ENCODE peak calls at places on chromosomes 5 and 9, in ten cellular contexts. P is naive thymus-derived CD8-positive, alpha-beta T cell; Q is ovary; A is germinal center; C is Calu3; B is nephron progenitor cell; L is retinal pigment epithelial cell; K is Ammon's horn; V is GM03348; R is tibial nerve. M is an unnamed sample.

GRCh38 chr5:75236322-75237316 is at the start of gene ANKRD31:
- DNase-seq in P (peak), Q (peak), A (peak), C (peak), B (peak), L (peak), K (peak), V (peak), R (peak), M (peak)

GRCh38 chr9:12801663-12802062 is 26.8 kb downstream of the LURAP1L start:
- DNase-seq in P (no peak), Q (no peak), A (no peak), C (no peak), B (no peak), L (no peak), K (no peak), V (no peak), R (no peak), M (no peak)

GRCh38 chr5:156582193-156582598 is 255.2 kb downstream of the SGCD start:
- DNase-seq in P (no peak), Q (no peak), A (no peak), C (no peak), B (no peak), L (no peak), K (no peak), V (no peak), R (no peak), M (no peak)

GRCh38 chr9:108056083-108056804 is 566.7 kb upstream of the KLF4 start:
- DNase-seq in P (no peak), Q (no peak), A (no peak), C (no peak), B (no peak), L (no peak), K (no peak), V (no peak), R (no peak), M (no peak)

GRCh38 chr9:32820322-32820721 is 37.0 kb downstream of the TMEM215 start:
- DNase-seq in P (no peak), Q (no peak), A (no peak), C (no peak), B (no peak), L (no peak), K (no peak), V (no peak), R (no peak), M (no peak)

GRCh38 chr5:181129601-181130000 is 1.4 kb downstream of the OR2V1 start:
- DNase-seq in P (no peak), Q (no peak), A (no peak), C (no peak), B (no peak), L (no peak), K (no peak), V (no peak), R (no peak), M (no peak)

GRCh38 chr5:43563321-43563720 is 6.4 kb upstream of the PAIP1 start:
- DNase-seq in P (no peak), Q (no peak), A (no peak), C (no peak), B (no peak), L (no peak), K (no peak), V (peak), R (no peak), M (no peak)

GRCh38 chr5:67092447-67093023 is 104.1 kb downstream of the CD180 start:
- DNase-seq in P (no peak), Q (no peak), A (no peak), C (no peak), B (no peak), L (no peak), K (no peak), V (no peak), R (no peak), M (no peak)

GRCh38 chr9:137302176-137303030 is at the start of gene NRARP:
- DNase-seq in P (peak), Q (peak), A (peak), C (peak), B (peak), L (no peak), K (peak), V (peak), R (peak), M (peak)

GRCh38 chr5:149561848-149562247 is 10.6 kb upstream of the CSNK1A1 start:
- DNase-seq in P (no peak), Q (no peak), A (no peak), C (peak), B (no peak), L (peak), K (no peak), V (peak), R (peak), M (no peak)

GRCh38 chr5:56475689-56476486 is 242.8 kb upstream of the ANKRD55 start:
- DNase-seq in P (no peak), Q (no peak), A (no peak), C (no peak), B (no peak), L (no peak), K (no peak), V (no peak), R (no peak), M (no peak)

GRCh38 chr5:3842591-3842990 is 247.0 kb downstream of the IRX1 start:
- DNase-seq in P (no peak), Q (no peak), A (no peak), C (no peak), B (no peak), L (no peak), K (no peak), V (no peak), R (no peak), M (no peak)

GRCh38 chr9:113317777-113318176 is 14.6 kb upstream of the RNF183 start:
- DNase-seq in P (no peak), Q (no peak), A (no peak), C (no peak), B (no peak), L (no peak), K (no peak), V (peak), R (peak), M (no peak)

GRCh38 chr5:121628783-121629182 is 222.9 kb upstream of the FTMT start:
- DNase-seq in P (no peak), Q (no peak), A (no peak), C (peak), B (no peak), L (no peak), K (peak), V (no peak), R (peak), M (peak)

GRCh38 chr9:112312139-112312538 is 21.3 kb downstream of the PTBP3 start:
- DNase-seq in P (no peak), Q (no peak), A (no peak), C (no peak), B (no peak), L (no peak), K (no peak), V (no peak), R (no peak), M (no peak)

GRCh38 chr5:122078116-122078865 is at the start of gene LOX:
- DNase-seq in P (no peak), Q (peak), A (no peak), C (peak), B (peak), L (peak), K (peak), V (peak), R (peak), M (peak)

GRCh38 chr9:129411501-129412175 is 209.3 kb downstream of the C9orf50 start:
- DNase-seq in P (no peak), Q (no peak), A (no peak), C (no peak), B (no peak), L (no peak), K (no peak), V (no peak), R (no peak), M (no peak)

GRCh38 chr5:23507278-23507685 is at the start of gene PRDM9:
- DNase-seq in P (peak), Q (peak), A (no peak), C (no peak), B (no peak), L (no peak), K (peak), V (peak), R (peak), M (no peak)

GRCh38 chr9:101711330-101711941 is 27.0 kb downstream of the GRIN3A start:
- DNase-seq in P (peak), Q (no peak), A (peak), C (peak), B (peak), L (no peak), K (no peak), V (peak), R (no peak), M (no peak)

GRCh38 chr9:4997196-4997595 is 12.1 kb downstream of the JAK2 start:
- DNase-seq in P (no peak), Q (no peak), A (no peak), C (no peak), B (no peak), L (no peak), K (no peak), V (no peak), R (no peak), M (no peak)

GRCh38 chr9:127426756-127427155 is 2.6 kb downstream of the ZNF79 start:
- DNase-seq in P (no peak), Q (no peak), A (no peak), C (no peak), B (no peak), L (no peak), K (no peak), V (no peak), R (no peak), M (no peak)

GRCh38 chr5:147188200-147189108 is 46.4 kb upstream of the STK32A start:
- DNase-seq in P (peak), Q (peak), A (peak), C (peak), B (peak), L (no peak), K (peak), V (peak), R (peak), M (peak)

M was measured in SK-N-DZ.